ENCODE peak calls at places on chromosomes 5 and 9, in six cellular contexts. X, O, B, D, L and I are unnamed samples.

GRCh38 chr5:167916706-167917105 is 374.7 kb upstream of the WWC1 start:
- DNase-seq in X (no peak), O (no peak), B (peak), D (no peak), L (no peak), I (no peak)

GRCh38 chr5:77645158-77645994 is 6.9 kb upstream of the OTP start:
- DNase-seq in X (no peak), O (no peak), B (peak), D (no peak), L (no peak), I (peak)

GRCh38 chr9:87880116-87880515 is 2.6 kb upstream of the SPATA31E1 start:
- DNase-seq in X (no peak), O (no peak), B (no peak), D (no peak), L (no peak), I (no peak)

GRCh38 chr5:140114341-140115185 is 654 bp downstream of the PURA start:
- DNase-seq in X (peak), O (peak), B (peak), D (no peak), L (no peak), I (peak)

GRCh38 chr5:98041661-98042060 is 731.8 kb upstream of the RGMB start:
- DNase-seq in X (no peak), O (no peak), B (no peak), D (no peak), L (no peak), I (no peak)

GRCh38 chr5:142091922-142092321 is 16.7 kb upstream of the NDFIP1 start:
- DNase-seq in X (no peak), O (no peak), B (no peak), D (no peak), L (no peak), I (no peak)

GRCh38 chr5:134510970-134511795 is 14.3 kb upstream of the JADE2 start:
- DNase-seq in X (peak), O (peak), B (no peak), D (no peak), L (no peak), I (no peak)

GRCh38 chr5:150778103-150778516 is 447 bp upstream of the SMIM3 start:
- DNase-seq in X (peak), O (no peak), B (no peak), D (no peak), L (no peak), I (no peak)

GRCh38 chr5:32421075-32421474 is 23.5 kb downstream of the ZFR start:
- DNase-seq in X (no peak), O (no peak), B (no peak), D (no peak), L (no peak), I (no peak)

GRCh38 chr5:75512383-75513074 is 838 bp downstream of the POLK start:
- DNase-seq in X (no peak), O (no peak), B (no peak), D (no peak), L (no peak), I (no peak)

GRCh38 chr5:91384671-91385430 is 1.7 kb upstream of the ARRDC3 start:
- DNase-seq in X (peak), O (peak), B (no peak), D (peak), L (peak), I (peak)

GRCh38 chr5:59864718-59865117 is 28.8 kb downstream of the PDE4D start:
- DNase-seq in X (no peak), O (no peak), B (no peak), D (no peak), L (no peak), I (no peak)

GRCh38 chr5:176176231-176176630 is 62.0 kb upstream of the SIMC1 start:
- DNase-seq in X (no peak), O (no peak), B (no peak), D (no peak), L (no peak), I (no peak)

GRCh38 chr5:143933434-143933833 is 121.5 kb downstream of the HMHB1 start:
- DNase-seq in X (no peak), O (peak), B (no peak), D (no peak), L (no peak), I (no peak)

DNA sequence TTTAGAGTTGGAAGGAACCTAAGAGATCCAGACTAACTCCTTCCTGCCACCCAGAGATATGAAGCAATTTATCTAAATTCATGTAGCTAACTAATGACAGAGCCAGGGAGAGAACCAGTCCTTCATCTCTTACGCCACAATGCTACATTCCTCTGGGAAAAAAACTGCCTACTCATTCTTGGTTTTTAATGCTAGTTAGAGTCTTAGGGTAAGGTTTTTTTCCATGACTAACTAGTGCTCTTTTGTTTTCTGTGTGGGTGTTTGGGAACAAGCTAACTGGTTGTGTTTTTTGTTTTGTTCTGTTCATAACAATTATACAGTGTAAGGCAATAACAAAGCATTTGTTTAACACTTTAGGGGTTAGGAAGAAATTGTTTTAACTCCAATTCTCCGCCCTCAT is 52.4 kb downstream of the SLC44A1 start:
- DNase-seq in X (peak), O (peak), B (no peak), D (no peak), L (peak), I (no peak)
- TF ChIP-seq CTCF in X (no peak), O (no peak), B (no peak), D (no peak), L (no peak), I (no peak)

GRCh38 chr5:14686517-14686916 is 22.0 kb downstream of the OTULIN start:
- DNase-seq in X (no peak), O (peak), B (no peak), D (no peak), L (no peak), I (no peak)

GRCh38 chr5:14684757-14685156 is 20.2 kb downstream of the OTULIN start:
- DNase-seq in X (no peak), O (no peak), B (no peak), D (no peak), L (no peak), I (no peak)

GRCh38 chr5:14683906-14684455 is 19.5 kb downstream of the OTULIN start:
- DNase-seq in X (no peak), O (no peak), B (no peak), D (no peak), L (no peak), I (no peak)

GRCh38 chr5:14685757-14686156 is 21.2 kb downstream of the OTULIN start:
- DNase-seq in X (peak), O (peak), B (no peak), D (no peak), L (no peak), I (peak)

DNA sequence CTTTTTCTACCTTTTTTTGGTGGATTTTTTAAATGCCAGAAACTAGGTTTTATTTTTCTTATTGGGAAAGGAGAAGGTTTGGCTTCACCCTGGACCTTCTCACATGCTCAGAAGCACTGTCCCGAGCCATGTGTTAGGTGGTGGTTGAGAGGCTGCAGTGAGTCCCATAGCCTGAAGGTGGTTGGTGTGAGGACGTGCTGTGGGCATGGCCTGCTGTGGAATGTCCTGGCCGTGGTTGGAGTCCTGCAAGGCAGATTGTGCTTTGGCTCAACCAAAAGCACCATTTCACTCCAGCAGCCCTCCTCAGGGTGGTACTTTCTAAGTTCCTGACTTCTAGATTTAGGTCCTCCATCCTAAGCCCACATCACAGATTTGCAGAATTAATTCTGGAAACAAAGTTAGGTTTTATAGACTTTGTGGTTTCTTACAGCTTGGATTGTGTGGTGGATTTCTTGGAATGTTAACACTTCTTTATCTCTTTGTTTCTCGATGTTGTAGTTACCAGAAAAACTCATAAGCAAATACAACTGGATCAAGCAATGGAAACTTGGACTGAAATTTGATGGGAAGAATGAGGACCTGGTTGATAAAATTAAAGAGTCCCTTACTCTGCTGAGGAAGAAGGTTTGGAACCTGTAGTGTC is 22.6 kb downstream of the OTULIN start:
- DNase-seq in X (peak), O (peak), B (no peak), D (no peak), L (peak), I (no peak)
- TF ChIP-seq CTCF in X (no peak), O (peak), B (no peak), D (no peak), L (peak), I (no peak)

GRCh38 chr5:72149742-72150141 is 42.5 kb downstream of the MAP1B start:
- DNase-seq in X (no peak), O (no peak), B (no peak), D (no peak), L (no peak), I (no peak)
- TF ChIP-seq CTCF in X (peak), O (no peak), B (no peak), D (peak), L (peak), I (no peak)

DNA sequence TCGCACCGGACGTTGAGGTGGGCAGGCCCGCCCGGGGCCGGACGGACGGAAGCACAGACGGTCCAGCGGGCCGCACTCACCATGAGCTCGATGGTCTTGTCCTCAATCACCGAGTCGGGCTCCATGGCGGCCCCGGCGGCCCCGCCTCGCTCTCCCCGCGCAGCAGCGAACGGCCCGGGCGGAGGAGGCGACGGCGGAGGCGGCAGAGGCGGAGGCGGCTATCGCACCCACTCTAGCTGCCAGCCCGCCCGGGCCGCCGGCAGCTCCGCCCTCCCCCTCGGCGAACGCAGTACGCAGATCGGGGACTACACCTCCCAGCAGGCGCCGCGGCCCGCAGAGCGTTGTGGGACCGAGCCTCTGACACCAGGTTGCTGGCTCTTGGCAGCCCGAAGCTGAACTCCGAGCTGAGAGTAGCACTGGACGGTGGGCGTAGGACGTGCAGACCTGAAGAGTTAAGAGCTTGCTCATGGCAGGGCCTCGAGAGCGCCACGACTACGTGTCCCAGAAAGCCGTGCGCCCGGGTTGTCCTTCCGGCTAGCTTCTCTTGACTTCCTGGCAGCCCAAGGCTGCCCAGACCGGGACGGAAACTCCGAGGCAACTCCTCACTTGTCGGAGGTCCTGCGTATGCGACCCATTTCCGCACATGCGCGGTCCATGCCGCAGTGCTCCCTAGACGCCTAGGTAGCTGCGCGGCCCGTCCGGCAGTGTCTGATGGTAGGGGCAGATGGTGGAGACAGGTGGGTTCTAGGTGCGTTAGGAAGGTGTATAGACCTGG is at the start of gene FBXW11:
- DNase-seq in X (peak), O (peak), B (peak), D (peak), L (peak), I (peak)
- TF ChIP-seq CTCF in X (no peak), O (no peak), B (no peak), D (no peak), L (no peak), I (no peak)

GRCh38 chr9:123097709-123098459 is 64.4 kb downstream of the GPR21 start:
- DNase-seq in X (no peak), O (no peak), B (no peak), D (no peak), L (no peak), I (no peak)
- TF ChIP-seq CTCF in X (no peak), O (no peak), B (no peak), D (no peak), L (no peak), I (no peak)

DNA sequence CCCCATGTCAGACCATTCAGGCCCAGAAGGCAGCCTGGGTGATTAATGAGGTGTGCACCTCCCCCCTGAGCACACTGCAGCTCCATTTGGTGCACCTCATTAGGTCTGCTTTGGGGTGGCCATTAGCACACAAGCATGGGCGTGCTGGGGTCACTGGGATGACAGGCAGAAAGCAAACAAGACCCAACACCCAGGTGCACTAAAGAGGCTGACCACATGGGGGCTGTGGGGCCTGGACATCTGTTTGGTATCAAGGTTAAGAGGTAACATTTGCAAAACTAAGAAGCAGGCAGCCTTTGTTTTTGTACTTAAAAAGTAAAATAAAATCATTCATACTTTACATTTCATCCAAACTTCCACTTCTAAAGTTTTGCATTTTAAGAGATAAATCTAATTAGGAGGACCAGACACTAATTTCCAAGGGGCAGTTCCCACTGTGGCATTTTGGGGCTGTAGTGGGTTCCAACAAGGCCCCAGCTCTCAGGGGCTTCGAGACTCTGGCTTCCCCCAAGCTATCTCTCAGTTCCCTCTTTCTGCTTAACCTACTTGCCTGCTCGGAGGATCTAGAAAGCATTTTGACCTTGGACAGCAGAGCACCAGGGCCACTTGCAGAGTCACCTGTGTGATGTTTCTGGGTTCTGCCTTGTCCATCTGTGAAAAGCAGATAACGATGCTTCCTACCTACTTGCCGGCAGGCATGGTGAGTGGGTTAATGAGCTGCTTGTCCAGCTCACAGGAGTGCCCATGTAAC is 175.6 kb downstream of the MED10 start:
- DNase-seq in X (no peak), O (no peak), B (no peak), D (no peak), L (no peak), I (peak)
- TF ChIP-seq CTCF in X (no peak), O (no peak), B (peak), D (peak), L (no peak), I (peak)

GRCh38 chr9:78207319-78207718 is 28.6 kb upstream of the CEP78 start:
- DNase-seq in X (no peak), O (peak), B (no peak), D (no peak), L (no peak), I (no peak)
- TF ChIP-seq CTCF in X (no peak), O (no peak), B (no peak), D (no peak), L (no peak), I (no peak)